ENCODE peak calls at places on chromosomes 13 and 19, in eight cellular contexts. L, H, O, Q, B, X, S and I are unnamed samples.

GRCh38 chr13:31611214-31611613 is 128.1 kb upstream of the RXFP2 start:
- DNase-seq in X (no peak), S (no peak), B (no peak), Q (no peak), H (no peak), L (no peak), O (no peak), I (no peak)

GRCh38 chr13:29924951-29925350 is 74.5 kb upstream of the UBL3 start:
- DNase-seq in O (no peak), S (no peak), B (no peak), Q (no peak), H (no peak), L (no peak), X (no peak), I (no peak)

GRCh38 chr13:73272831-73273230 is 214.0 kb downstream of the KLF5 start:
- DNase-seq in X (no peak), L (no peak), O (no peak), H (no peak), Q (no peak), B (no peak), S (no peak), I (no peak)

GRCh38 chr13:79477968-79478367 is 3.0 kb upstream of the NDFIP2 start:
- DNase-seq in S (no peak), H (no peak), L (peak), Q (no peak), B (no peak), O (no peak), X (no peak), I (no peak)

GRCh38 chr13:113183450-113184129 is 24.9 kb downstream of the PCID2 start:
- DNase-seq in S (no peak), Q (no peak), X (no peak), O (no peak), B (no peak), H (no peak), L (no peak), I (no peak)

GRCh38 chr19:45322311-45322710 is 364 bp downstream of the CKM start:
- DNase-seq in S (no peak), B (no peak), X (no peak), H (no peak), Q (no peak), O (no peak), L (peak), I (peak)

GRCh38 chr13:39603424-39603947 is 493 bp upstream of the LHFPL6 start:
- DNase-seq in L (peak), S (no peak), Q (peak), O (no peak), X (peak), H (peak), B (no peak), I (peak)

GRCh38 chr13:19959141-19959830 is 759 bp downstream of the ZMYM2 start:
- DNase-seq in S (peak), B (peak), H (peak), Q (peak), L (peak), O (peak), X (peak), I (peak)

GRCh38 chr13:109669234-109669612 is 117.2 kb downstream of the IRS2 start:
- DNase-seq in L (no peak), X (no peak), O (no peak), Q (no peak), S (no peak), H (no peak), B (no peak), I (no peak)

GRCh38 chr19:54208784-54209057 is 8.1 kb downstream of the RPS9 start:
- DNase-seq in S (no peak), O (peak), B (no peak), X (peak), L (no peak), H (no peak), Q (no peak), I (no peak)

GRCh38 chr13:74102691-74103090 is 31.5 kb downstream of the KLF12 start:
- DNase-seq in B (no peak), Q (no peak), O (no peak), S (no peak), L (no peak), H (no peak), X (no peak), I (no peak)

GRCh38 chr13:80273717-80274116 is 67.2 kb downstream of the SPRY2 start:
- DNase-seq in O (no peak), S (no peak), L (no peak), B (no peak), H (no peak), Q (no peak), X (no peak), I (no peak)

GRCh38 chr13:31012285-31013024 is 80.0 kb downstream of the TEX26 start:
- DNase-seq in Q (peak), O (no peak), X (peak), S (no peak), B (no peak), L (peak), H (no peak), I (no peak)

GRCh38 chr19:38062959-38063786 is 156.2 kb downstream of the SIPA1L3 start:
- DNase-seq in O (no peak), Q (peak), X (no peak), L (peak), H (peak), S (no peak), B (no peak), I (peak)

GRCh38 chr19:50044922-50045321 is 19.1 kb downstream of the ZNF473 start:
- DNase-seq in X (no peak), S (no peak), O (no peak), B (no peak), L (no peak), Q (no peak), H (no peak), I (no peak)

GRCh38 chr13:58619396-58620113 is 988.0 kb downstream of the PCDH17 start:
- DNase-seq in Q (no peak), B (no peak), X (no peak), L (no peak), S (no peak), H (no peak), O (no peak), I (peak)

GRCh38 chr13:109869312-109870237 is 83.2 kb upstream of the IRS2 start:
- DNase-seq in S (no peak), L (no peak), B (peak), O (peak), X (no peak), Q (peak), H (peak), I (no peak)

GRCh38 chr13:44493213-44493812 is 82.8 kb downstream of the TSC22D1 start:
- DNase-seq in H (no peak), O (no peak), Q (no peak), S (no peak), B (no peak), X (no peak), L (no peak), I (no peak)

GRCh38 chr19:4713384-4713951 is 10.2 kb downstream of the DPP9 start:
- DNase-seq in L (no peak), S (no peak), Q (peak), O (no peak), H (no peak), B (peak), X (peak), I (no peak)

GRCh38 chr19:33515921-33516320 is 5.7 kb downstream of the PEPD start:
- DNase-seq in X (no peak), Q (no peak), L (no peak), O (no peak), B (no peak), H (no peak), S (no peak), I (no peak)

GRCh38 chr19:58392945-58393724 is 2.3 kb upstream of the RNF225 start:
- DNase-seq in B (no peak), H (no peak), Q (no peak), O (no peak), X (no peak), S (no peak), L (no peak), I (no peak)

GRCh38 chr13:69579351-69579750 is 528.3 kb upstream of the ATXN8OS start:
- DNase-seq in S (no peak), Q (no peak), X (peak), O (peak), H (no peak), L (peak), B (no peak), I (no peak)

GRCh38 chr13:52348983-52349780 is 56.8 kb downstream of the THSD1 start:
- DNase-seq in S (no peak), B (no peak), H (no peak), X (peak), Q (peak), L (no peak), O (peak), I (no peak)

GRCh38 chr13:76043882-76044281 is 407.8 kb downstream of the LMO7 start:
- DNase-seq in O (no peak), S (no peak), X (no peak), Q (no peak), H (no peak), B (no peak), L (no peak), I (no peak)

GRCh38 chr19:31352782-31353651 is 3.8 kb upstream of the TSHZ3 start:
- DNase-seq in L (no peak), X (no peak), H (peak), S (no peak), O (no peak), Q (no peak), B (no peak), I (no peak)

GRCh38 chr19:50040967-50041366 is 15.2 kb downstream of the ZNF473 start:
- DNase-seq in B (no peak), S (no peak), X (no peak), L (no peak), Q (no peak), H (no peak), O (no peak), I (no peak)

GRCh38 chr13:47835470-47836228 is 165.4 kb downstream of the SUCLA2 start:
- DNase-seq in H (no peak), O (no peak), B (no peak), X (no peak), S (no peak), Q (no peak), L (no peak), I (no peak)

GRCh38 chr19:6828306-6828697 is 55.8 kb downstream of the VAV1 start:
- DNase-seq in Q (no peak), S (no peak), O (peak), B (no peak), X (peak), H (no peak), L (no peak), I (no peak)

GRCh38 chr19:55279376-55279772 is 536 bp downstream of the HSPBP1 start:
- DNase-seq in B (no peak), S (no peak), H (no peak), X (no peak), O (no peak), L (no peak), Q (no peak), I (no peak)

GRCh38 chr13:105273665-105274222 is 1261.7 kb downstream of the EFNB2 start:
- DNase-seq in L (no peak), H (no peak), X (no peak), Q (no peak), O (no peak), S (no peak), B (no peak), I (no peak)

GRCh38 chr13:25207291-25207690 is 35.2 kb upstream of the AMER2 start:
- DNase-seq in X (no peak), S (no peak), L (no peak), O (no peak), B (no peak), Q (no peak), H (no peak), I (peak)

GRCh38 chr13:25204843-25205242 is 32.8 kb upstream of the AMER2 start:
- DNase-seq in B (no peak), X (no peak), S (no peak), H (no peak), L (no peak), Q (no peak), O (no peak), I (no peak)

GRCh38 chr13:25200783-25201182 is 28.7 kb upstream of the AMER2 start:
- DNase-seq in H (no peak), L (no peak), B (no peak), O (no peak), S (no peak), Q (peak), X (no peak), I (no peak)

GRCh38 chr13:25203256-25203794 is 31.2 kb upstream of the AMER2 start:
- DNase-seq in L (no peak), O (no peak), B (no peak), X (no peak), H (no peak), Q (no peak), S (no peak), I (no peak)
- H3K4me3 ChIP-seq in L (no peak), O (no peak), B (no peak), X (no peak), H (no peak), Q (no peak), S (no peak), I (no peak)

DNA sequence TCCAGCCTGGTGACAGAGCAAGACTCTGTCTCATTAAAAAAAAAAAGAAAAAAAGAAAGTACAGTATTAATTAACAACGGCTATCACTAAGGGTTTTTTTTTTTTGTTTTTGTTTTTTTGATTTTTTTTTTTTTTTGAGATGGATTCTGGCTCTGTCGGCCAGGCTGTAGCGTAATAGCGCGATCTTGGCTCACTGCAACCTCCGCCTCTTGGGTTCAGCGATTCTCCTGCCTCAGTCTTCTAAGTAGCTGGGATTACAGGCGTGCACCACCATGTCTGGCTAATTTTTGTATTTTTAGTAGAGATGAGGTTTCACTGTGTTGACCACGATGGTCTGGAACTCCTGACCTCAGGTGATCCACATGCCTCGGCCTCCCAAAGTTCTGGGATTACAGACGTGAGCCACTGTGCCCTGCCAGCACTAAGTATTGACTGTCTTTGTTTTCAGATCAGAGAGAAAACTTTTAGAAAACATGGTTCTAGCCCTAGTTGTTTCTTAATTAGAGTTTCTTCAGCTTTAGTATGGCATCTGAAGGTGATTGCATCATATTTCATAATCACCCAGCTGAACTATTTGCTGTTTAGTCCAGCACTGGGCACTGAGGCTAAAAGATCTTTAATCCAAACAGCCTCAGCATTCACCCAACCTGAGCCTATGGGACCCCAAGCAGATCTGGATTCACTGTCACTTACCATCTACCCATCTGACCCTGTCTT is 2.7 kb upstream of the GATAD2A start:
- DNase-seq in X (no peak), Q (no peak), O (no peak), L (no peak), B (no peak), S (no peak), H (no peak), I (no peak)
- H3K27ac ChIP-seq in X (peak), Q (no peak), O (peak), L (no peak), B (peak), S (no peak), H (no peak), I (no peak)

GRCh38 chr19:46717034-46717715 is at the start of gene PRKD2:
- DNase-seq in X (peak), H (peak), B (peak), O (peak), L (peak), Q (peak), S (peak), I (peak)

GRCh38 chr19:46717716-46718143 is 816 bp upstream of the PRKD2 start:
- DNase-seq in Q (no peak), B (no peak), L (no peak), O (no peak), S (peak), X (no peak), H (no peak), I (no peak)

GRCh38 chr19:46719629-46720515 is 3.0 kb upstream of the PRKD2 start:
- DNase-seq in X (no peak), S (no peak), H (no peak), O (no peak), B (no peak), L (no peak), Q (no peak), I (no peak)

GRCh38 chr19:46718934-46719551 is 2.1 kb upstream of the PRKD2 start:
- DNase-seq in X (no peak), O (no peak), L (no peak), H (no peak), S (no peak), B (no peak), Q (no peak), I (no peak)

GRCh38 chr19:46718157-46718933 is 1.4 kb upstream of the PRKD2 start:
- DNase-seq in Q (no peak), S (peak), O (peak), H (no peak), X (no peak), L (no peak), B (no peak), I (peak)
- H3K4me3 ChIP-seq in Q (no peak), S (peak), O (no peak), H (no peak), X (no peak), L (no peak), B (no peak), I (no peak)

GRCh38 chr19:35154535-35155406 is at the start of gene FXYD5:
- DNase-seq in O (peak), Q (peak), B (peak), L (no peak), X (peak), S (peak), H (peak), I (peak)
- H3K27ac ChIP-seq in O (peak), Q (peak), B (peak), L (no peak), X (peak), S (peak), H (no peak), I (peak)

GRCh38 chr13:41050041-41050440 is 11.3 kb upstream of the WBP4 start:
- DNase-seq in H (no peak), Q (no peak), X (no peak), B (no peak), S (no peak), L (no peak), O (no peak), I (no peak)
- H3K4me3 ChIP-seq in H (no peak), Q (no peak), X (no peak), B (no peak), S (no peak), L (no peak), O (no peak), I (no peak)

GRCh38 chr13:40660270-40660669 is 6.2 kb downstream of the FOXO1 start:
- DNase-seq in O (no peak), Q (no peak), X (no peak), L (no peak), B (no peak), H (no peak), S (no peak), I (no peak)
- H3K27ac ChIP-seq in O (no peak), Q (no peak), X (no peak), L (peak), B (peak), H (no peak), S (no peak), I (no peak)

GRCh38 chr19:435707-436412 is 25.0 kb downstream of the SHC2 start:
- DNase-seq in H (no peak), X (no peak), B (no peak), S (no peak), L (no peak), Q (no peak), O (no peak), I (peak)
- H3K4me3 ChIP-seq in H (no peak), X (no peak), B (no peak), S (no peak), L (no peak), Q (no peak), O (no peak), I (no peak)

GRCh38 chr13:38395505-38395803 is 45.8 kb downstream of the UFM1 start:
- DNase-seq in X (peak), S (no peak), H (no peak), Q (no peak), O (no peak), L (no peak), B (no peak), I (no peak)
- H3K27ac ChIP-seq in X (peak), S (no peak), H (no peak), Q (no peak), O (no peak), L (no peak), B (no peak), I (no peak)

GRCh38 chr19:16066611-16067104 is 9.6 kb upstream of the TPM4 start:
- DNase-seq in B (no peak), O (peak), X (peak), L (no peak), Q (peak), H (no peak), S (peak), I (peak)

GRCh38 chr19:16067205-16067938 is 8.9 kb upstream of the TPM4 start:
- DNase-seq in B (peak), H (peak), S (peak), Q (peak), O (no peak), L (no peak), X (peak), I (no peak)

GRCh38 chr19:16070366-16070990 is 5.8 kb upstream of the TPM4 start:
- DNase-seq in B (peak), X (peak), O (peak), S (peak), L (no peak), Q (no peak), H (no peak), I (no peak)

GRCh38 chr19:16069813-16070365 is 6.4 kb upstream of the TPM4 start:
- DNase-seq in S (peak), H (no peak), Q (no peak), X (peak), B (no peak), L (no peak), O (no peak), I (no peak)

GRCh38 chr19:16068696-16069259 is 7.5 kb upstream of the TPM4 start:
- DNase-seq in H (no peak), Q (no peak), B (no peak), X (peak), S (peak), L (no peak), O (no peak), I (no peak)
- H3K4me3 ChIP-seq in H (peak), Q (peak), B (peak), X (peak), S (no peak), L (no peak), O (no peak), I (no peak)